ENCODE peak calls at places on chromosome 10, in six cellular contexts. One of them, this sample, is unnamed.

GRCh38 chr10:49297818-49298665 is 928 bp upstream of the C10orf71 start:
- DNase-seq in DND-41: no peak
- DNase-seq in epithelial cell of esophagus: no peak
- DNase-seq in HCT116: no peak
- DNase-seq in brain microvascular endothelial cell: no peak
- DNase-seq in HL-60: no peak
- DNase-seq in this sample: no peak

GRCh38 chr10:35523670-35524225 is 81.4 kb upstream of the GJD4 start:
- DNase-seq in DND-41: no peak
- DNase-seq in HCT116: no peak
- DNase-seq in brain microvascular endothelial cell: no peak
- DNase-seq in HL-60: no peak
- DNase-seq in epithelial cell of esophagus: no peak
- DNase-seq in this sample: no peak

GRCh38 chr10:49001861-49002675 is 62.4 kb upstream of the LRRC18 start:
- DNase-seq in HL-60: no peak
- DNase-seq in DND-41: no peak
- DNase-seq in HCT116: no peak
- DNase-seq in brain microvascular endothelial cell: no peak
- DNase-seq in epithelial cell of esophagus: no peak
- DNase-seq in this sample: no peak

GRCh38 chr10:110918269-110918632 is 729 bp downstream of the BBIP1 start:
- DNase-seq in brain microvascular endothelial cell: peak; percentile 94
- DNase-seq in DND-41: peak; percentile 92
- DNase-seq in epithelial cell of esophagus: peak; percentile 97
- DNase-seq in HL-60: peak; percentile 83
- DNase-seq in HCT116: peak; percentile 93
- DNase-seq in this sample: peak; percentile 78

GRCh38 chr10:99443483-99443882 is 13.1 kb upstream of the GOT1 start:
- DNase-seq in HL-60: no peak
- DNase-seq in brain microvascular endothelial cell: no peak
- DNase-seq in DND-41: no peak
- DNase-seq in HCT116: no peak
- DNase-seq in epithelial cell of esophagus: no peak
- DNase-seq in this sample: no peak

GRCh38 chr10:131578472-131578970 is 267.0 kb upstream of the TCERG1L start:
- DNase-seq in HCT116: no peak
- DNase-seq in brain microvascular endothelial cell: no peak
- DNase-seq in epithelial cell of esophagus: no peak
- DNase-seq in DND-41: no peak
- DNase-seq in HL-60: no peak
- DNase-seq in this sample: no peak

GRCh38 chr10:79017882-79018550 is 50.8 kb upstream of the ZMIZ1 start:
- DNase-seq in brain microvascular endothelial cell: no peak
- DNase-seq in HL-60: no peak
- DNase-seq in epithelial cell of esophagus: no peak
- DNase-seq in HCT116: no peak
- DNase-seq in DND-41: no peak
- DNase-seq in this sample: no peak

GRCh38 chr10:129448539-129448938 is 18.5 kb upstream of the MGMT start:
- DNase-seq in HL-60: no peak
- DNase-seq in HCT116: no peak
- DNase-seq in DND-41: no peak
- DNase-seq in brain microvascular endothelial cell: no peak
- DNase-seq in epithelial cell of esophagus: no peak
- DNase-seq in this sample: no peak

GRCh38 chr10:75712241-75712880 is 280.9 kb downstream of the LRMDA start:
- DNase-seq in DND-41: no peak
- DNase-seq in brain microvascular endothelial cell: no peak
- DNase-seq in HL-60: no peak
- DNase-seq in epithelial cell of esophagus: no peak
- DNase-seq in HCT116: no peak
- DNase-seq in this sample: no peak

GRCh38 chr10:48251525-48252353 is 22.8 kb downstream of the FRMPD2 start:
- DNase-seq in HL-60: no peak
- DNase-seq in epithelial cell of esophagus: peak; percentile 82
- DNase-seq in HCT116: no peak
- DNase-seq in brain microvascular endothelial cell: no peak
- DNase-seq in DND-41: peak; percentile 5
- DNase-seq in this sample: no peak

GRCh38 chr10:5943536-5943935 is 33.8 kb downstream of the IL15RA start:
- DNase-seq in epithelial cell of esophagus: no peak
- DNase-seq in DND-41: no peak
- DNase-seq in HL-60: no peak
- DNase-seq in brain microvascular endothelial cell: no peak
- DNase-seq in HCT116: no peak
- DNase-seq in this sample: no peak

GRCh38 chr10:22003111-22003963 is at the start of gene DNAJC1:
- DNase-seq in DND-41: peak; percentile 97
- DNase-seq in brain microvascular endothelial cell: peak; percentile 93
- DNase-seq in HCT116: peak; percentile 87
- DNase-seq in epithelial cell of esophagus: peak; percentile 96
- DNase-seq in HL-60: peak; percentile 58
- DNase-seq in this sample: peak; percentile 78

GRCh38 chr10:116278832-116279231 is 5.8 kb upstream of the GFRA1 start:
- DNase-seq in HL-60: no peak
- DNase-seq in epithelial cell of esophagus: no peak
- DNase-seq in DND-41: no peak
- DNase-seq in HCT116: no peak
- DNase-seq in brain microvascular endothelial cell: no peak
- DNase-seq in this sample: no peak

GRCh38 chr10:99344715-99345114 is 15.6 kb downstream of the CNNM1 start:
- DNase-seq in epithelial cell of esophagus: no peak
- DNase-seq in brain microvascular endothelial cell: no peak
- DNase-seq in HL-60: no peak
- DNase-seq in DND-41: no peak
- DNase-seq in HCT116: no peak
- DNase-seq in this sample: no peak

DNA sequence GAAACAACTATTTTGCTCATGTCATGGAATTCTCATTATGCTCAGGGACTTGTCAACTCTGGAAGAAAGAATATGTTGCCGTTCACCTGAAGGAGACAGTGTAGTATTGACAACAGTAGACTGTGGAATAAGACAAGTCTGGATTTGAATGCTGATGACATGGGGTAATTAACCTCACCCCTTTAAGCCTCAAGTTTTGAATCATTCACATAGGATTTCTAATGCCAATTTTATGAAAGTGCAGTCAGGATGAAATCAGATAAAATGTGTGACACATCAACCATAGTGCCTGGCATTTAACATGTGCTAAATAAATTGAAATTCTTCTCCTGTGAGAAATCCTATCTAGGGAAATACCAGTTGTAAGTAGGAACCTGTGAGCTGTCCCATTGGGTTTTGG is 305.8 kb downstream of the KIF20B start:
- DNase-seq in epithelial cell of esophagus: peak; percentile 95
- DNase-seq in HCT116: no peak
- DNase-seq in brain microvascular endothelial cell: no peak
- DNase-seq in HL-60: no peak
- DNase-seq in DND-41: no peak
- DNase-seq in this sample: no peak
- TF ChIP-seq CTCF in epithelial cell of esophagus: peak; percentile 62
- TF ChIP-seq CTCF in HCT116: no peak
- TF ChIP-seq CTCF in brain microvascular endothelial cell: no peak
- TF ChIP-seq CTCF in HL-60: no peak
- TF ChIP-seq CTCF in DND-41: no peak
- TF ChIP-seq CTCF in this sample: no peak

GRCh38 chr10:124792998-124793352 is 1.3 kb upstream of the EEF1AKMT2 start:
- DNase-seq in HL-60: no peak
- DNase-seq in HCT116: no peak
- DNase-seq in DND-41: no peak
- DNase-seq in epithelial cell of esophagus: no peak
- DNase-seq in brain microvascular endothelial cell: no peak
- DNase-seq in this sample: no peak
- H3K4me3 ChIP-seq in HL-60: no peak overlapping the region
- H3K4me3 ChIP-seq in HCT116: peak overlapping the region; percentile 100
- H3K4me3 ChIP-seq in DND-41: peak overlapping the region; percentile 71
- H3K4me3 ChIP-seq in epithelial cell of esophagus: no peak overlapping the region
- H3K4me3 ChIP-seq in brain microvascular endothelial cell: no peak overlapping the region
- H3K4me3 ChIP-seq in this sample: peak overlapping the region; percentile 83

DNA sequence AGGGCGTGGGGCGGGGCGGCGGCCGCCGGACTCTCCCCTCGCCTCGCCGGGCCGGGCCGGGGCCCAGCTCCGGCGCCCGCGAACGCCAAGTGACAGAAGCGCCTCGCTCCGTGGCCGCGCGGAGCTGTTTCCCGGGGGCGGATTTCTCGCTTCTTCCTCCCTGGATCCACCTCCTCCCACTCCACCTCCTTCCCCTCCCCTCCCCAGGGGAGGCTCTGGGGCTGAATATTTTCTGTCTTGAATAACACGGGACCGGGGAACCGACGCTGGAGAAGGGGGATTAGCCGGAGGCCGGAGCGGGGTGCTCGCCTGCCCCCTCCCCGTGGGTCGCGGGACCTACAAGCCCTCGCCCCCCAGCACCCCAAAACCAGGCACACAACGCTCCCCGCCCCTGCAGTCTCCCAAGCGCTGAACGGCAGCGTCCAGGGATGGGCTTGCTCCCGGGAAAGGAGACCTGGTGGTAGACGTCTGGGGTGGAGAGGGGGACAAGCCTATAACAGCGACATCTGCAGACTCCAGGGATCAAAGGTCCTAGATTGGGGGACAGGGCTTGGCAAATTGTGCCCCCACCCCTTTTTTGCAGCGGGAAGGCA is at the start of gene ARHGAP21:
- DNase-seq in HL-60: no peak
- DNase-seq in DND-41: peak; percentile 76
- DNase-seq in HCT116: no peak
- DNase-seq in epithelial cell of esophagus: peak; percentile 84
- DNase-seq in brain microvascular endothelial cell: peak; percentile 65
- DNase-seq in this sample: no peak
- TF ChIP-seq CTCF in HL-60: no peak
- TF ChIP-seq CTCF in DND-41: peak; percentile 34
- TF ChIP-seq CTCF in HCT116: no peak
- TF ChIP-seq CTCF in epithelial cell of esophagus: no peak
- TF ChIP-seq CTCF in brain microvascular endothelial cell: peak; percentile 19
- TF ChIP-seq CTCF in this sample: no peak

GRCh38 chr10:17229967-17230682 is 2.1 kb downstream of the VIM start:
- DNase-seq in brain microvascular endothelial cell: peak; percentile 53
- DNase-seq in epithelial cell of esophagus: peak; percentile 91
- DNase-seq in HCT116: peak; percentile 89
- DNase-seq in HL-60: peak; percentile 75
- DNase-seq in DND-41: peak; percentile 91
- DNase-seq in this sample: no peak

GRCh38 chr10:17234541-17234940 is 6.5 kb downstream of the VIM start:
- DNase-seq in DND-41: no peak
- DNase-seq in HL-60: no peak
- DNase-seq in HCT116: no peak
- DNase-seq in epithelial cell of esophagus: no peak
- DNase-seq in brain microvascular endothelial cell: no peak
- DNase-seq in this sample: no peak

GRCh38 chr10:17233534-17233933 is 5.5 kb downstream of the VIM start:
- DNase-seq in HCT116: no peak
- DNase-seq in epithelial cell of esophagus: no peak
- DNase-seq in DND-41: no peak
- DNase-seq in brain microvascular endothelial cell: no peak
- DNase-seq in HL-60: no peak
- DNase-seq in this sample: no peak

GRCh38 chr10:17235136-17235535 is 7.1 kb downstream of the VIM start:
- DNase-seq in epithelial cell of esophagus: no peak
- DNase-seq in brain microvascular endothelial cell: no peak
- DNase-seq in HL-60: no peak
- DNase-seq in DND-41: peak; percentile 11
- DNase-seq in HCT116: no peak
- DNase-seq in this sample: no peak

GRCh38 chr10:17232276-17232987 is 4.4 kb downstream of the VIM start:
- DNase-seq in HL-60: no peak
- DNase-seq in brain microvascular endothelial cell: no peak
- DNase-seq in DND-41: no peak
- DNase-seq in HCT116: no peak
- DNase-seq in epithelial cell of esophagus: no peak
- DNase-seq in this sample: no peak
- H3K4me3 ChIP-seq in HL-60: no peak overlapping the region
- H3K4me3 ChIP-seq in brain microvascular endothelial cell: peak overlapping the region; percentile 99
- H3K4me3 ChIP-seq in DND-41: no peak overlapping the region
- H3K4me3 ChIP-seq in HCT116: no peak overlapping the region
- H3K4me3 ChIP-seq in epithelial cell of esophagus: no peak overlapping the region
- H3K4me3 ChIP-seq in this sample: peak overlapping the region; percentile 99

GRCh38 chr10:106978746-106979145 is 185.8 kb downstream of the SORCS1 start:
- DNase-seq in DND-41: no peak
- DNase-seq in epithelial cell of esophagus: no peak
- DNase-seq in HCT116: no peak
- DNase-seq in HL-60: no peak
- DNase-seq in brain microvascular endothelial cell: no peak
- DNase-seq in this sample: no peak

GRCh38 chr10:106982248-106982647 is 182.3 kb downstream of the SORCS1 start:
- DNase-seq in DND-41: no peak
- DNase-seq in HCT116: no peak
- DNase-seq in HL-60: no peak
- DNase-seq in brain microvascular endothelial cell: no peak
- DNase-seq in epithelial cell of esophagus: no peak
- DNase-seq in this sample: no peak

GRCh38 chr10:106981461-106981850 is 183.1 kb downstream of the SORCS1 start:
- DNase-seq in HL-60: no peak
- DNase-seq in DND-41: no peak
- DNase-seq in HCT116: no peak
- DNase-seq in epithelial cell of esophagus: no peak
- DNase-seq in brain microvascular endothelial cell: no peak
- DNase-seq in this sample: no peak

GRCh38 chr10:106980711-106981460 is 183.6 kb downstream of the SORCS1 start:
- DNase-seq in epithelial cell of esophagus: no peak
- DNase-seq in DND-41: no peak
- DNase-seq in brain microvascular endothelial cell: no peak
- DNase-seq in HL-60: no peak
- DNase-seq in HCT116: no peak
- DNase-seq in this sample: no peak
- TF ChIP-seq CTCF in epithelial cell of esophagus: no peak
- TF ChIP-seq CTCF in DND-41: no peak
- TF ChIP-seq CTCF in brain microvascular endothelial cell: no peak
- TF ChIP-seq CTCF in HL-60: no peak
- TF ChIP-seq CTCF in HCT116: no peak
- TF ChIP-seq CTCF in this sample: no peak

GRCh38 chr10:94403034-94403822 is 887 bp downstream of the TBC1D12 start:
- DNase-seq in brain microvascular endothelial cell: peak; percentile 70
- DNase-seq in HL-60: peak; percentile 5
- DNase-seq in DND-41: no peak
- DNase-seq in epithelial cell of esophagus: peak; percentile 91
- DNase-seq in HCT116: peak; percentile 52
- DNase-seq in this sample: no peak
- H3K4me3 ChIP-seq in brain microvascular endothelial cell: peak overlapping the region; percentile 79
- H3K4me3 ChIP-seq in HL-60: peak overlapping the region; percentile 30
- H3K4me3 ChIP-seq in DND-41: no peak overlapping the region
- H3K4me3 ChIP-seq in epithelial cell of esophagus: peak overlapping the region; percentile 74
- H3K4me3 ChIP-seq in HCT116: peak overlapping the region; percentile 70
- H3K4me3 ChIP-seq in this sample: peak overlapping the region; percentile 84

DNA sequence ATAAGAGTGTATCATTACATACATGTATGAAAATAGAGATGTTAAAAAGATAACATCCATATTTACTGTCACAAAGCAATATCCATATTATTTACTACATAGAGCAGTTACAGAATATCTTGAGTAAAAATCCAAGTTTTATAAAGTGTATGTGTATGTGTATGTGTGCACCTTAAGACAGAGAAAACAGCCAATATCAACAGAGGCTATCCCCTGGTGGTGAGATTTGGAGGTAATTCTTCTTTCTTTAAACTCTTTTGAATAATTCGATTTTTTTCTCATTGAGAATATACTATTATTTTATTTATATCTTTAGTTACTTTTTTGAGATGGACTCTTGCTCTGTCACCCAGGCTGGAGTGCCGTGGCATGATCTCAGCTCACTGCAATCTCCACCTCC is 18.4 kb downstream of the TRDMT1 start:
- DNase-seq in brain microvascular endothelial cell: no peak
- DNase-seq in HL-60: no peak
- DNase-seq in DND-41: no peak
- DNase-seq in HCT116: no peak
- DNase-seq in epithelial cell of esophagus: no peak
- DNase-seq in this sample: no peak
- TF ChIP-seq CTCF in brain microvascular endothelial cell: peak; percentile 36
- TF ChIP-seq CTCF in HL-60: no peak
- TF ChIP-seq CTCF in DND-41: no peak
- TF ChIP-seq CTCF in HCT116: no peak
- TF ChIP-seq CTCF in epithelial cell of esophagus: peak; percentile 18
- TF ChIP-seq CTCF in this sample: no peak

This sample was measured in HFF-Myc.